ENCODE peak calls at places on chromosome 10, in seven cellular contexts. X, S, O, L, V, J and N are unnamed samples. For H3K36me3, the result is how much of the 10 kb centered on the place peaks cover.

GRCh38 chr10:15813415-15813814 is 46.9 kb downstream of the MINDY3 start:
- DNase-seq in X (no peak), S (no peak), O (no peak), L (no peak), V (no peak), J (no peak), N (no peak)

GRCh38 chr10:117477961-117478670 is 64.4 kb upstream of the EMX2 start:
- DNase-seq in X (no peak), S (no peak), O (peak), L (no peak), V (no peak), J (no peak), N (no peak)

GRCh38 chr10:113858541-113858940 is 4.1 kb downstream of the NHLRC2 start:
- DNase-seq in X (no peak), S (no peak), O (no peak), L (no peak), V (no peak), J (no peak), N (no peak)

GRCh38 chr10:76874151-76874550 is 763.5 kb downstream of the KCNMA1 start:
- DNase-seq in X (no peak), S (no peak), O (no peak), L (no peak), V (no peak), J (no peak), N (no peak)

GRCh38 chr10:103072276-103072675 is 120.8 kb downstream of the NT5C2 start:
- DNase-seq in X (no peak), S (no peak), O (no peak), L (no peak), V (no peak), J (no peak), N (no peak)

GRCh38 chr10:89342219-89342966 is 14.6 kb downstream of the IFIT3 start:
- DNase-seq in X (no peak), S (no peak), O (no peak), L (no peak), V (no peak), J (peak), N (peak)

GRCh38 chr10:119190954-119191619 is 12.5 kb upstream of the PRDX3 start:
- DNase-seq in X (no peak), S (no peak), O (no peak), L (no peak), V (no peak), J (no peak), N (no peak)

GRCh38 chr10:11527700-11528255 is 83.7 kb downstream of the USP6NL start:
- DNase-seq in X (no peak), S (no peak), O (no peak), L (no peak), V (no peak), J (no peak), N (no peak)

GRCh38 chr10:60238408-60239100 is 151.1 kb downstream of the ANK3 start:
- DNase-seq in X (no peak), S (peak), O (peak), L (peak), V (no peak), J (no peak), N (no peak)

GRCh38 chr10:72276421-72277339 is 3.0 kb downstream of the DDIT4 start:
- DNase-seq in X (no peak), S (peak), O (no peak), L (no peak), V (peak), J (no peak), N (no peak)

GRCh38 chr10:7787150-7787856 is 490 bp downstream of the KIN start:
- DNase-seq in X (no peak), S (no peak), O (no peak), L (no peak), V (no peak), J (no peak), N (no peak)

GRCh38 chr10:97302088-97302791 is 9.8 kb upstream of the ARHGAP19 start:
- DNase-seq in X (no peak), S (no peak), O (no peak), L (no peak), V (peak), J (no peak), N (no peak)
- H3K36me3 ChIP-seq in X (under half), S (under half), O (under half), L (under half), V (under half), J (under half), N (under half)

GRCh38 chr10:125064681-125065492 is 95.5 kb downstream of the CTBP2 start:
- DNase-seq in X (no peak), S (no peak), O (no peak), L (no peak), V (no peak), J (no peak), N (peak)
- H3K4me3 ChIP-seq in X (no peak), S (no peak), O (no peak), L (no peak), V (no peak), J (no peak), N (no peak)

DNA sequence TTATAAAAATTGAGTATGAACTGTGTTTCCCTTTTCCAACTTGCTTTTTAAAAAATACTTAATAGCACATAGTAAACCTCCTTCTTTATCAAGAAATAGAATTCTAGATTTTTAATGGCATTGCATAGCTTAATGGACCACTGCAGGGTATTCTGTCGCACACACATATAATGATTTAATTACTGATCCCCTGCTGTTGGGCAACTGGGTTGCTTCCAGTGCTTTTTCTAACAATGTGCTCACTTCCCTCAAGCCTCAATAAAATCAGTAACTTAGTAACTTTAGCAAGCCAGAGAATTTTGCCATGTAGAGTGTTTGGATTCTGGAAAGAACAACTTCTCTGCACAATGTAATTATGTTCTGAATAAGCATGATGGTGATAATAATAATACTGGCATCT is 49.1 kb upstream of the PDLIM1 start:
- DNase-seq in X (no peak), S (no peak), O (no peak), L (no peak), V (no peak), J (no peak), N (no peak)
- H3K36me3 ChIP-seq in X (under half), S (under half), O (under half), L (under half), V (under half), J (under half), N (under half)

DNA sequence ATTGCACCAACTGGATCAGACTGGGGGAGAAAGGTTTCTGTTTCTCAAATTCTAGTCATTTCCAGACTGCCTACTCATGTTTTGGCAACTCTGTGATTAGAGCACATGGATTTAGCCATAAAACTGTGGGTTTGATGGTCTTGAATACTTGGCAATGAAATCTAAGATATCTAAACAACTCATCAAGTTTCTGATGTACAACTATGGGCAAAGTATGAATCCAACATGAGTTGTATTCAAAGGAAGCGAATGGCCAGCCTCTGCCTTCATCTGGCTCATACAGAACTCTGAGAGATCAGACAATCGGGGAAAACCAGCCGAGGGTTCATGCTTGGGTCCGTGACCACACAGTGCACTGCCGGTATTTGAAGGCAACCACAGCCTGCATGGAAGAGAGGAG is 144.3 kb downstream of the ADAM12 start:
- DNase-seq in X (no peak), S (no peak), O (no peak), L (no peak), V (no peak), J (no peak), N (no peak)
- H3K4me3 ChIP-seq in X (no peak), S (no peak), O (no peak), L (no peak), V (no peak), J (no peak), N (no peak)

DNA sequence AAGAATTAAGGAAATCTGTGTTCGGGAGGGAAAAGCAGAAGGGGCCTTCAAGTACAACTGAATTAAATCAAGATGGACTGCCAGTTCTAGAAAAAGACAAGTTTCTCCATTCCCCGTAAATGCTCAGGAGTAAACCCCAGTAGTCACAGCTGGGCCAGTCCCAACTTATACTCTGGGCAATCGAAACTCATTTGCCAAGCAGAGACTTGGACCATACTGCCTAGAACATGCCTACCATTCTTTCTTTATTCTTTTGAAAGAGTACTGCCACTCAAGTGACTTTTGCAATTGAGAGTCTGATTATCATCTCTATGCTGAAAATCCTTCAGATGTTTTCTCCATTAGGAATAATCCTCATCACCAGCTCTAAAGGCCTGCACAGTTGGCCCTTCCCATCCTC is 21.4 kb downstream of the RPP30 start:
- DNase-seq in X (no peak), S (no peak), O (no peak), L (no peak), V (no peak), J (no peak), N (no peak)
- H3K36me3 ChIP-seq in X (half or more), S (under half), O (under half), L (under half), V (under half), J (under half), N (under half)

GRCh38 chr10:21402606-21403083 is 122.8 kb downstream of the SKIDA1 start:
- DNase-seq in X (no peak), S (no peak), O (no peak), L (no peak), V (no peak), J (no peak), N (no peak)
- H3K4me3 ChIP-seq in X (no peak), S (no peak), O (no peak), L (no peak), V (no peak), J (no peak), N (no peak)

DNA sequence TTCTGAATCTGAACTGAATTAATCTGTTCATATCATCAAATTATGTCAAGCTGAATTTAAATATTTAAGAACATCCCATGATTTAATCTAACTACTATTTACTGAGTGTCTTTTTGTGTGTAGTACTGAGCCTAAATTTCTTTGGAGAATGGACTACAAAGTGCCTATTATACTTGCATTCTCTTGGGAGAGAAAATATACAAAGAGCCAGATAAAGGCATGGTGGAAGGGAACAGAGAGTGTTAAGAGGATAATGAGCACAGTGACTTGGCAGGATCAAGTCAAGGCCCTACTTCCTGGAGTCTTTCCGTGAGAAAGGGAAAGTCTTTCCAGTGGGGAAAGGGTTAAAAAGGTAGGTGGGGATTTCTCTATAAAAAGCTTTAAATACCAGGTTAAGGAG is 15.0 kb downstream of the TNKS2 start:
- DNase-seq in X (no peak), S (no peak), O (no peak), L (no peak), V (no peak), J (no peak), N (no peak)
- H3K36me3 ChIP-seq in X (half or more), S (under half), O (under half), L (under half), V (under half), J (under half), N (under half)

GRCh38 chr10:121337356-121337936 is 260.8 kb downstream of the FGFR2 start:
- DNase-seq in X (no peak), S (no peak), O (peak), L (peak), V (no peak), J (no peak), N (no peak)

GRCh38 chr10:121339136-121339535 is 259.1 kb downstream of the FGFR2 start:
- DNase-seq in X (no peak), S (no peak), O (no peak), L (no peak), V (no peak), J (no peak), N (no peak)

GRCh38 chr10:121338206-121338991 is 259.8 kb downstream of the FGFR2 start:
- DNase-seq in X (no peak), S (no peak), O (peak), L (peak), V (no peak), J (no peak), N (no peak)

GRCh38 chr10:121335386-121335925 is 262.8 kb downstream of the FGFR2 start:
- DNase-seq in X (no peak), S (no peak), O (no peak), L (no peak), V (no peak), J (no peak), N (no peak)

GRCh38 chr10:121340176-121340850 is 257.9 kb downstream of the FGFR2 start:
- DNase-seq in X (no peak), S (no peak), O (peak), L (peak), V (no peak), J (no peak), N (no peak)
- H3K4me3 ChIP-seq in X (no peak), S (no peak), O (peak), L (no peak), V (no peak), J (no peak), N (no peak)

DNA sequence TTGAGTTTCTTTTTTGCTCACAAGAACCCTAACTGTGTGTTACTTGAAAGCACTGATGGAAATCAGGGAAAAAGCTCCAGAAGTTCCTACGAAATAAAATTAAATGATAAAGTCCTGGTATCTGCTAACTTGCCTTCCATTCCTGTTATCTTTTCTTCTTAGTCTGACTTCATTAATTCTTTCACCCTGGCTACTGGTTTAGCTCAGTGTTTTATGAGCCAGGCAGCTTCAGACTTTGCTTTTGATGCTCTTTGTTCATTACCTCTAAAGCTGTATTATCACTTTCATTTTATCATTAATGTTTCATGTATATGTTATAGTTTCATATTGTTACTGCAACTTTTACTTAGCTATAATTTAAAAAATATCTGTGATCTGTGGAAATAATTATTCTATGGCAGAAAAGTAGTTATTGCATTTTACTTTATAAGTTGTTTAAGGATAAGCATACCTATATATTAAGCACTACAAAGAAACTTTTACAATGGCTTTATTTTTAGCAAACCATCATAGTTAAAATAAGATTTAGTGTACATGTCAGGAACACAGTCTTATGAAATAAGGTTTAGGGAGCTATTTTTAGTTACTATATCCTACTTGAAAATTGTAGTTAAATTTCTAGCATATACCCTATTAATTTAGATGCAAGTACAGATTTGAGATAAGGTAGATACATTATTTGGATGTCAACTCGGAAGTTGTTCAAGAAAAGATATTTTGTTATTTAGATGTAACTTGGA is 19.3 kb downstream of the PTEN start:
- DNase-seq in X (no peak), S (no peak), O (no peak), L (no peak), V (no peak), J (no peak), N (no peak)
- H3K36me3 ChIP-seq in X (under half), S (under half), O (under half), L (under half), V (under half), J (under half), N (under half)